ENCODE peak calls at places on chromosomes 1 and 21, in six cellular contexts. V, X, N, G, L and C are unnamed samples.
A peak's percentile ranks its signal among the peaks of the same experiment; 100 is the strongest.

GRCh38 chr1:93140106-93140505 is 40.1 kb downstream of the TMED5 start:
- DNase-seq in V (no peak), X (no peak), N (no peak), G (no peak), L (no peak), C (no peak)

GRCh38 chr1:16720403-16721223 is 19.7 kb upstream of the RNU1-4 start:
- DNase-seq in V (no peak), X (no peak), N (peak; percentile 13), G (no peak), L (no peak), C (no peak)

GRCh38 chr1:31627301-31627929 is 9.9 kb downstream of the HCRTR1 start:
- DNase-seq in V (peak; percentile 75), X (peak; percentile 44), N (no peak), G (no peak), L (no peak), C (peak; percentile 40)

GRCh38 chr1:19110266-19110927 is 99.7 kb downstream of the UBR4 start:
- DNase-seq in V (no peak), X (no peak), N (no peak), G (no peak), L (no peak), C (no peak)

GRCh38 chr1:184300446-184300845 is 86.4 kb upstream of the C1orf21 start:
- DNase-seq in V (no peak), X (no peak), N (no peak), G (no peak), L (no peak), C (no peak)

GRCh38 chr21:45582128-45582527 is 39.9 kb upstream of the SLC19A1 start:
- DNase-seq in V (no peak), X (no peak), N (no peak), G (no peak), L (no peak), C (no peak)

GRCh38 chr1:174079796-174080195 is 57.6 kb upstream of the RC3H1 start:
- DNase-seq in V (no peak), X (no peak), N (no peak), G (no peak), L (no peak), C (no peak)

GRCh38 chr1:93842750-93843500 is 36.1 kb downstream of the DNTTIP2 start:
- DNase-seq in V (no peak), X (no peak), N (no peak), G (no peak), L (no peak), C (no peak)

GRCh38 chr1:71087060-71087459 is 6.2 kb upstream of the ZRANB2 start:
- DNase-seq in V (no peak), X (no peak), N (no peak), G (peak; percentile 51), L (no peak), C (no peak)

GRCh38 chr1:29706936-29707335 is 470.6 kb downstream of the PTPRU start:
- DNase-seq in V (no peak), X (no peak), N (peak; percentile 15), G (peak; percentile 94), L (peak; percentile 33), C (no peak)

GRCh38 chr1:87224209-87224608 is 104.5 kb upstream of the LMO4 start:
- DNase-seq in V (no peak), X (no peak), N (no peak), G (no peak), L (no peak), C (no peak)

GRCh38 chr1:76959581-76959980 is 92.3 kb downstream of the ST6GALNAC5 start:
- DNase-seq in V (no peak), X (no peak), N (no peak), G (no peak), L (no peak), C (no peak)

GRCh38 chr21:27802816-27803475 is 836.1 kb upstream of the ADAMTS5 start:
- DNase-seq in V (no peak), X (peak; percentile 54), N (no peak), G (peak; percentile 82), L (no peak), C (peak; percentile 76)

GRCh38 chr1:228725178-228725577 is 10.1 kb upstream of the RHOU start:
- DNase-seq in V (no peak), X (no peak), N (no peak), G (no peak), L (no peak), C (no peak)

GRCh38 chr1:29428216-29428615 is 191.9 kb downstream of the PTPRU start:
- DNase-seq in V (no peak), X (no peak), N (no peak), G (no peak), L (no peak), C (no peak)

GRCh38 chr1:53508991-53509663 is 49.9 kb downstream of the DMRTB1 start:
- DNase-seq in V (no peak), X (no peak), N (no peak), G (no peak), L (no peak), C (no peak)

GRCh38 chr1:231266811-231267322 is 25.9 kb downstream of the GNPAT start:
- DNase-seq in V (no peak), X (no peak), N (no peak), G (no peak), L (no peak), C (no peak)

GRCh38 chr21:25639922-25640670 is 1.0 kb downstream of the JAM2 start:
- DNase-seq in V (peak; percentile 50), X (peak; percentile 34), N (peak; percentile 76), G (peak; percentile 74), L (peak; percentile 30), C (peak; percentile 44)

GRCh38 chr1:153251562-153251961 is 7.9 kb upstream of the LORICRIN start:
- DNase-seq in V (no peak), X (no peak), N (no peak), G (no peak), L (no peak), C (no peak)

GRCh38 chr1:62321438-62321837 is 2.2 kb upstream of the KANK4 start:
- DNase-seq in V (no peak), X (no peak), N (no peak), G (no peak), L (no peak), C (no peak)

GRCh38 chr21:38669186-38669585 is 136.5 kb upstream of the ETS2 start:
- DNase-seq in V (no peak), X (no peak), N (peak; percentile 12), G (peak; percentile 60), L (peak; percentile 60), C (no peak)

GRCh38 chr1:99527078-99527477 is 118.8 kb upstream of the PALMD start:
- DNase-seq in V (no peak), X (no peak), N (no peak), G (peak; percentile 46), L (no peak), C (no peak)

GRCh38 chr1:239976130-239976968 is 115.3 kb upstream of the FMN2 start:
- DNase-seq in V (no peak), X (peak; percentile 54), N (peak; percentile 66), G (peak; percentile 75), L (peak; percentile 5), C (peak; percentile 6)

GRCh38 chr1:233912909-233913308 is 8.4 kb downstream of the SLC35F3 start:
- DNase-seq in V (no peak), X (no peak), N (no peak), G (no peak), L (no peak), C (no peak)

GRCh38 chr1:68319907-68320306 is 87.6 kb upstream of the WLS start:
- DNase-seq in V (no peak), X (no peak), N (no peak), G (peak; percentile 11), L (peak; percentile 68), C (no peak)

GRCh38 chr1:182098301-182098700 is 36.8 kb upstream of the ZNF648 start:
- DNase-seq in V (no peak), X (no peak), N (no peak), G (no peak), L (no peak), C (no peak)

GRCh38 chr1:63987014-63987630 is 213.3 kb downstream of the ROR1 start:
- DNase-seq in V (no peak), X (no peak), N (no peak), G (no peak), L (no peak), C (no peak)

GRCh38 chr1:229342902-229343587 is at the start of gene CCSAP:
- DNase-seq in V (peak; percentile 66), X (peak; percentile 59), N (peak; percentile 53), G (peak; percentile 52), L (peak; percentile 78), C (peak; percentile 55)

GRCh38 chr1:65059930-65060538 is 88.0 kb upstream of the AK4 start:
- DNase-seq in V (no peak), X (no peak), N (peak; percentile 27), G (peak; percentile 48), L (peak; percentile 15), C (no peak)

GRCh38 chr21:33760641-33761103 is 118.4 kb downstream of the ITSN1 start:
- DNase-seq in V (no peak), X (no peak), N (no peak), G (no peak), L (no peak), C (no peak)

GRCh38 chr1:65230741-65231439 is 78.5 kb upstream of the DNAJC6 start:
- DNase-seq in V (no peak), X (no peak), N (no peak), G (no peak), L (no peak), C (no peak)

GRCh38 chr1:51316764-51317120 is 13.6 kb downstream of the TTC39A start:
- DNase-seq in V (no peak), X (no peak), N (no peak), G (no peak), L (peak; percentile 34), C (no peak)

GRCh38 chr1:234925440-234926251 is 203.0 kb downstream of the TOMM20 start:
- DNase-seq in V (no peak), X (no peak), N (no peak), G (peak; percentile 39), L (no peak), C (no peak)

GRCh38 chr1:17098440-17099317 is 20.6 kb downstream of the PADI2 start:
- DNase-seq in V (no peak), X (peak; percentile 66), N (no peak), G (no peak), L (no peak), C (peak; percentile 67)